ENCODE peak calls at places on chromosomes 4 and X, in five cellular contexts. S, D, H, C and G are unnamed samples. For H3K79me2, the result is how much of the 10 kb centered on the place peaks cover.

GRCh38 chr4:185359767-185360446 is 35.8 kb downstream of the LRP2BP start:
- DNase-seq in H (peak), C (no peak), D (peak), S (no peak), G (no peak)

GRCh38 chr4:10179957-10180602 is 63.5 kb upstream of the WDR1 start:
- DNase-seq in D (no peak), C (no peak), H (no peak), S (no peak), G (no peak)

GRCh38 chr4:40675166-40675565 is 45.5 kb upstream of the RBM47 start:
- DNase-seq in H (no peak), C (no peak), D (no peak), S (no peak), G (no peak)

GRCh38 chr4:186722856-186723206 is 825 bp downstream of the FAT1 start:
- DNase-seq in H (no peak), C (peak), D (no peak), S (no peak), G (no peak)

GRCh38 chr4:74230902-74231499 is 73.1 kb downstream of the MTHFD2L start:
- DNase-seq in S (no peak), C (peak), H (peak), D (no peak), G (no peak)

GRCh38 chrX:72274526-72274925 is 2.5 kb downstream of the RPS4X start:
- DNase-seq in C (no peak), D (no peak), S (no peak), H (peak), G (no peak)

GRCh38 chr4:13542577-13543042 is 1.7 kb downstream of the NKX3-2 start:
- DNase-seq in H (no peak), D (no peak), C (peak), S (no peak), G (no peak)

GRCh38 chrX:3465017-3465416 is 118.6 kb upstream of the MXRA5 start:
- DNase-seq in S (no peak), C (no peak), D (no peak), H (no peak), G (no peak)

GRCh38 chr4:54882616-54883015 is 224.9 kb downstream of the KIT start:
- DNase-seq in S (no peak), C (no peak), H (no peak), D (no peak), G (no peak)

GRCh38 chr4:86940176-86940575 is 5.4 kb downstream of the AFF1 start:
- DNase-seq in C (no peak), D (no peak), S (no peak), H (no peak), G (no peak)

DNA sequence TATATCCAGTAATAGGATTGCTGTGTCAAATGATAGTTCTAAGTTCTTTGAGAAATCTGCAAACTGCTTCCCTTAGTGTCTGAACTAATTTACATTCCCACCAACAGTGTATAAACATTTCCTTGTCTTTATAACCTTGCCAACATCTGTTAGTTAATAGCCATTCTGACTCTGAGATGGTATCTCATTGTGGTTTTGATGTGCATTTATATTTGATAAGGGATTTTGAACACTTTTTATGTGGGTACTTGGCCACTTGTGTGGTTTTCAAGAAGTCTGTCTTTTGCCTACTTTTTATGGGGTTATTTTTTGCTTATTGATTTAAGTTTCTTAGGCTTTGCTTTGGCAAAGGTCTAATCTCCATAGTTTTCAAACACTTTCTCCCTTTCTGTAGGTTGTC is 189.9 kb upstream of the CXCL13 start:
- DNase-seq in C (no peak), D (no peak), S (no peak), H (no peak), G (no peak)
- H3K79me2 ChIP-seq in C (under half), D (under half), S (under half), H (under half), G (under half)

GRCh38 chrX:31547816-31548215 is 476.0 kb upstream of the FTHL17 start:
- DNase-seq in H (peak), D (no peak), S (no peak), C (no peak), G (no peak)
- H2AFZ ChIP-seq in H (no peak), D (no peak), S (no peak), C (no peak), G (no peak)

GRCh38 chr4:98631506-98631905 is 26.9 kb downstream of the TSPAN5 start:
- DNase-seq in H (no peak), C (no peak), D (no peak), S (no peak), G (no peak)
- H3K79me2 ChIP-seq in H (half or more), C (under half), D (under half), S (under half), G (under half)

DNA sequence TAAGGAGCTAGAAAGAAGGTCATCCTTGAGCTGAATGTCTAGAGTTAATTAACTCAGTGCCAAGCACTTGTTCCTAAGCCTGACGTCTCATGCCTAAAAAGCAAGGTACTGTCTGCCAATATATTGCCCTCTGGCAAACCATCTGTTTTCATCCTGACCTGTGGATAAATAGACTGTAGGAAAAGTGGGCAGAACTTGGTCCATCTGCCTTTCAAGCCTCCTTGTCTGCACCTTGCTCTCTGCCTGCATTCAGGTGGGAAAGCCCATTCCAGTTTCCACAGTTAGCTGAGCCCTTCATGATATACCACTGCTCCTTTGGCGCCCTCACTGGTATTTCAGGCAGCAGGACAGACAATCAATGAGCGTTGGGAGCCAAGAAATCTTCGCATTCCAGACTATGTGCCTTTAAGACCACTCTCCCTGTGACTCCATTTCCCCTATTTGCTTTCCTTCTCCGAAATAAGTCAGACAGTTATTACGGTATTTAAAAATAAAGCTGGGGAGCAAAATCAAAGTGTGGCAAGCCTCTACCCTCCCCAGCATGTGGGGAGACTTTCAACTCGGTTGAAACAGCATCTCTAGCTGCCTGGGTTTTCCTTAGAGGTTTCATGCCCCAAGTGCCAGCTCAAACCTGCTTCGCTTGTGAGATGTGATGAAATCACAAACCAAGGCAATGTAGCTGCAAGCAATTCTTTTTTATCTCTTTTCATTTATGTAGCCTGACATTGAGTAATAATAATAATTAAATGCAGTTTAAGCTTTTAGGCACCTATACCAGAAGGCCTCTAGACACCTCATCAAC is 2.5 kb upstream of the CCDC149 start:
- DNase-seq in C (no peak), S (peak), H (no peak), D (peak), G (no peak)
- H2AFZ ChIP-seq in C (no peak), S (no peak), H (no peak), D (no peak), G (no peak)